ENCODE peak calls at places on chromosomes 7 and 10, in six cellular contexts. C, N, H, G, J and U are unnamed samples.

GRCh38 chr7:16634292-16634738 is 11.2 kb downstream of the ANKMY2 start:
- DNase-seq in C (no peak), N (no peak), H (no peak), G (no peak), J (peak), U (no peak)

GRCh38 chr10:119608316-119609155 is 11.8 kb upstream of the TIAL1 start:
- DNase-seq in C (peak), N (no peak), H (peak), G (no peak), J (peak), U (no peak)

GRCh38 chr10:27741173-27742091 is 4.2 kb downstream of the MKX start:
- DNase-seq in C (no peak), N (no peak), H (peak), G (no peak), J (no peak), U (no peak)

GRCh38 chr10:11799736-11800080 is 23.4 kb upstream of the PROSER2 start:
- DNase-seq in C (no peak), N (no peak), H (no peak), G (no peak), J (no peak), U (no peak)

GRCh38 chr10:130127612-130128607 is 8.3 kb upstream of the GLRX3 start:
- DNase-seq in C (peak), N (peak), H (peak), G (no peak), J (peak), U (no peak)

GRCh38 chr7:128404826-128405344 is 4.9 kb downstream of the IMPDH1 start:
- DNase-seq in C (no peak), N (no peak), H (no peak), G (peak), J (peak), U (no peak)

GRCh38 chr7:108456845-108457540 is 757 bp upstream of the NRCAM start:
- DNase-seq in C (no peak), N (no peak), H (no peak), G (no peak), J (no peak), U (no peak)

GRCh38 chr10:44464503-44464902 is 79.6 kb upstream of the CXCL12 start:
- DNase-seq in C (no peak), N (no peak), H (no peak), G (no peak), J (no peak), U (no peak)

GRCh38 chr7:73717025-73717807 is 2.3 kb downstream of the STX1A start:
- DNase-seq in C (no peak), N (no peak), H (no peak), G (no peak), J (no peak), U (no peak)

GRCh38 chr7:23530901-23531793 is 634 bp downstream of the TRA2A start:
- DNase-seq in C (peak), N (no peak), H (peak), G (peak), J (peak), U (peak)

GRCh38 chr7:47573758-47574472 is 8.0 kb downstream of the TNS3 start:
- DNase-seq in C (no peak), N (no peak), H (no peak), G (no peak), J (peak), U (no peak)

GRCh38 chr7:158648787-158649186 is 55.8 kb downstream of the NCAPG2 start:
- DNase-seq in C (no peak), N (no peak), H (no peak), G (no peak), J (peak), U (no peak)

GRCh38 chr10:15571570-15571969 is 148.2 kb downstream of the ITGA8 start:
- DNase-seq in C (peak), N (no peak), H (no peak), G (no peak), J (peak), U (no peak)

GRCh38 chr7:107196834-107197610 is 28.2 kb downstream of the HBP1 start:
- DNase-seq in C (no peak), N (no peak), H (no peak), G (no peak), J (no peak), U (no peak)

GRCh38 chr10:62183857-62184805 is 84.5 kb downstream of the RTKN2 start:
- DNase-seq in C (no peak), N (no peak), H (no peak), G (no peak), J (no peak), U (no peak)

GRCh38 chr10:71078454-71079145 is 133.8 kb upstream of the UNC5B start:
- DNase-seq in C (no peak), N (no peak), H (no peak), G (peak), J (no peak), U (peak)

GRCh38 chr7:157539521-157539920 is 202.7 kb downstream of the DNAJB6 start:
- DNase-seq in C (no peak), N (no peak), H (no peak), G (peak), J (no peak), U (no peak)

GRCh38 chr10:102509387-102509786 is 5.6 kb downstream of the SUFU start:
- DNase-seq in C (no peak), N (no peak), H (no peak), G (no peak), J (peak), U (no peak)

GRCh38 chr10:33115720-33116119 is 157.7 kb upstream of the ITGB1 start:
- DNase-seq in C (no peak), N (no peak), H (no peak), G (no peak), J (no peak), U (no peak)

GRCh38 chr10:50601974-50602373 is 21.8 kb downstream of the SGMS1 start:
- DNase-seq in C (no peak), N (no peak), H (no peak), G (no peak), J (no peak), U (no peak)

GRCh38 chr7:98956469-98956868 is 78.1 kb downstream of the TRRAP start:
- DNase-seq in C (no peak), N (no peak), H (no peak), G (no peak), J (no peak), U (no peak)

GRCh38 chr10:123841115-123841514 is 50.5 kb downstream of the CPXM2 start:
- DNase-seq in C (no peak), N (no peak), H (no peak), G (no peak), J (no peak), U (no peak)

GRCh38 chr7:157318015-157318706 is 18.6 kb upstream of the DNAJB6 start:
- DNase-seq in C (no peak), N (no peak), H (no peak), G (no peak), J (peak), U (no peak)

GRCh38 chr10:47279276-47279675 is 20.7 kb upstream of the GDF10 start:
- DNase-seq in C (no peak), N (no peak), H (no peak), G (no peak), J (no peak), U (no peak)

GRCh38 chr7:16850772-16851466 is 30.9 kb downstream of the AGR3 start:
- DNase-seq in C (no peak), N (no peak), H (no peak), G (peak), J (no peak), U (no peak)

GRCh38 chr7:1946461-1947450 is 276.7 kb downstream of the ELFN1 start:
- DNase-seq in C (no peak), N (no peak), H (no peak), G (peak), J (no peak), U (no peak)

GRCh38 chr7:44986218-44987053 is 7.6 kb upstream of the MYO1G start:
- DNase-seq in C (peak), N (peak), H (peak), G (peak), J (peak), U (peak)

GRCh38 chr7:65448824-65449504 is 75.3 kb downstream of the ZNF92 start:
- DNase-seq in C (no peak), N (no peak), H (no peak), G (no peak), J (peak), U (no peak)